ENCODE peak calls at places on chromosomes 11 and 22, in six cellular contexts. I is left ventricle myocardium inferior, R is uterus, K is PC-3, H is foreskin keratinocyte, F is right atrium auricular region. X is an unnamed sample.

GRCh38 chr11:65489706-65490310 is 9.0 kb upstream of the MALAT1 start:
- DNase-seq in F (no peak), H (no peak), I (no peak), R (peak), K (no peak), X (no peak)

GRCh38 chr11:75268626-75269366 is 28.2 kb downstream of the TPBGL start:
- DNase-seq in I (no peak), H (no peak), R (no peak), K (no peak), F (no peak), X (no peak)

GRCh38 chr11:63277345-63277943 is 34.0 kb upstream of the SLC22A25 start:
- DNase-seq in R (no peak), F (no peak), I (no peak), K (peak), H (no peak), X (no peak)

GRCh38 chr22:49426098-49426497 is 401.6 kb downstream of the BRD1 start:
- DNase-seq in H (no peak), K (no peak), I (no peak), R (no peak), F (no peak), X (no peak)

GRCh38 chr11:118320515-118320914 is 16.0 kb downstream of the CD3E start:
- DNase-seq in R (no peak), F (no peak), H (no peak), I (no peak), K (no peak), X (no peak)

GRCh38 chr22:48425091-48425506 is 1402.6 kb downstream of the BRD1 start:
- DNase-seq in K (no peak), R (no peak), I (no peak), F (no peak), H (no peak), X (no peak)

GRCh38 chr11:16606784-16607674 is 131.4 kb upstream of the C11orf58 start:
- DNase-seq in H (peak), R (no peak), K (no peak), I (peak), F (no peak), X (no peak)

GRCh38 chr22:32720924-32721323 is 80.6 kb upstream of the TIMP3 start:
- DNase-seq in H (no peak), F (no peak), R (peak), K (no peak), I (no peak), X (no peak)

DNA sequence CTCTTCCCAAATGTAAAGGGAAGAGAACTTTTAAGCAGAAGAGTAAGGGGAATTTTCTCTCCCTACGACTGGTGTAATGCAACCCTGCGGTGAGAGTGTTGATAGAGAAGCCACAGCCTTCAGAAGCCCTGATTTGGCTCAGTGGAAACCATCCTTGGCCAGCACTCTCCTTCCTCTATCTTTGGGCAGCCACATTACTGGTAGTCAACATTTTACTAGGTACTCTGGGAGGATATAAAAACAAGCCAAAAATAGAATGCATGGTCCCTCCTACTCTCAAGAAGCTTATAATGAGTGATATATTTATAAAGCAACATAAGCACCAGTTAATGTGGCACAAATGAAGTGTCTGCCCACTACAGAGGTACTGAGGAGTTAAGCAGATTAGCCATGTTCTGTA is 201.8 kb upstream of the NCAM1 start:
- DNase-seq in I (no peak), K (no peak), H (no peak), R (no peak), F (no peak), X (no peak)
- H3K27ac ChIP-seq in I (peak), K (no peak), H (no peak), R (no peak), F (peak), X (no peak)

GRCh38 chr11:19683141-19683805 is 29.4 kb upstream of the NAV2 start:
- DNase-seq in H (no peak), I (peak), R (no peak), K (no peak), F (peak), X (no peak)

GRCh38 chr11:19686234-19686633 is 26.4 kb upstream of the NAV2 start:
- DNase-seq in H (no peak), I (no peak), R (no peak), F (no peak), K (no peak), X (no peak)

GRCh38 chr11:19687372-19687771 is 25.3 kb upstream of the NAV2 start:
- DNase-seq in H (no peak), F (no peak), K (no peak), I (no peak), R (no peak), X (no peak)

GRCh38 chr11:19680824-19681368 is 31.7 kb upstream of the NAV2 start:
- DNase-seq in I (no peak), H (no peak), K (peak), R (no peak), F (no peak), X (no peak)

GRCh38 chr11:19683862-19684491 is 28.7 kb upstream of the NAV2 start:
- DNase-seq in R (no peak), K (no peak), I (no peak), F (no peak), H (no peak), X (no peak)
- TF ChIP-seq CTCF in R (no peak), K (no peak), I (no peak), F (no peak), H (no peak), X (no peak)

DNA sequence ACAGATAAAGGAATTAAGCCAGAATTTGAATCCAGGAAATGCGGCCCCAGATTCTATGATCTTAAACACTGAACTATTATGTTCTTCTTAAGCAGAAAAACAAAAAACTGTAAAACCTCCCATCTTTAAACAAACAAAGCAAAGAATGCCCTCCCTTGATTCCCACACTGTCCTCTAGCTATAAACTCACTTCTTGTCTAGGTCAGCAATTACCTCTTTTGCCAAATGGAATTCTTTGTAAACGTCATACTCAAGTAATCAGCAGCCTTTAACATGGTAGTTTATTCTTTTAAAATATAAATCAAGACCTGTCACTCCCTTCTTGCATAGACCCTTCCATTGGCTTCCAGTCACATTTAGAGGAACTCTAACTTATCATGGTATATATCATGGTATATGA is 958.9 kb upstream of the CNTN5 start:
- DNase-seq in H (no peak), F (no peak), I (no peak), R (no peak), K (no peak), X (no peak)
- H3K27ac ChIP-seq in H (no peak), F (no peak), I (no peak), R (no peak), K (no peak), X (no peak)

DNA sequence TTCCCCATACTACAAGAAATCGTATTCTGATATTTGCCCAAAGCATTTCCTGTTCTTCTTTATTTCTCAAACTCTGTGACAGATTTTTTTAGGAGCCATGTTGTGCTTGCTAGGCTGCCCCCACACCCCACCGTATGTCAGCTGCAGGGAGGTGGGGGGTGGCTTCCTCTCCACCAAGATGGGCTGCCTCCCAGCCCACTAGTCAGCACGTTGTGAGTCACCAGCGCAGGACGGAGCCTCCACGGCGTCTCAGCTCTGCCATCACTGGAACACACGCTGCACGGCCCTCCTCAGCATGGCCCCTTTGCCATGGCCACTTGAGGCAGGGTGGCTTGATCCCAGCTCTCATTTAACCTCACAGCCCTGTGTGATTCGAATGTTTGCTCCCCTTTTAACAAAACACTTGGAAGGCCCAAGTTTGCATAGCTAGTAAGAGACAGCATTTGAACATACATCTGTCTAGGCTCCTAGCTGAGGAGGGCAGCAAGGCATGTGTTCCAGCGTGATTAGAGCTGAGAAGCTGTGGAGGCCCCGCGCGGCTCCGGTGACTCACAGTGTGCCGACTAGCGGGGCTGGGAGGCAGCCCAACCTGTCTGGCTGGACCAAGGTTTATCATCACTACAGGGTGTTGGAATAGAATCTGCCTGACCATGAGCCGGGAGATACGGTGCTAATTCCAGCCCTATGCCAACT is 180.7 kb upstream of the NCAM1 start:
- DNase-seq in K (peak), H (no peak), F (peak), I (peak), R (peak), X (peak)
- TF ChIP-seq CTCF in K (no peak), H (peak), F (no peak), I (peak), R (no peak), X (no peak)

DNA sequence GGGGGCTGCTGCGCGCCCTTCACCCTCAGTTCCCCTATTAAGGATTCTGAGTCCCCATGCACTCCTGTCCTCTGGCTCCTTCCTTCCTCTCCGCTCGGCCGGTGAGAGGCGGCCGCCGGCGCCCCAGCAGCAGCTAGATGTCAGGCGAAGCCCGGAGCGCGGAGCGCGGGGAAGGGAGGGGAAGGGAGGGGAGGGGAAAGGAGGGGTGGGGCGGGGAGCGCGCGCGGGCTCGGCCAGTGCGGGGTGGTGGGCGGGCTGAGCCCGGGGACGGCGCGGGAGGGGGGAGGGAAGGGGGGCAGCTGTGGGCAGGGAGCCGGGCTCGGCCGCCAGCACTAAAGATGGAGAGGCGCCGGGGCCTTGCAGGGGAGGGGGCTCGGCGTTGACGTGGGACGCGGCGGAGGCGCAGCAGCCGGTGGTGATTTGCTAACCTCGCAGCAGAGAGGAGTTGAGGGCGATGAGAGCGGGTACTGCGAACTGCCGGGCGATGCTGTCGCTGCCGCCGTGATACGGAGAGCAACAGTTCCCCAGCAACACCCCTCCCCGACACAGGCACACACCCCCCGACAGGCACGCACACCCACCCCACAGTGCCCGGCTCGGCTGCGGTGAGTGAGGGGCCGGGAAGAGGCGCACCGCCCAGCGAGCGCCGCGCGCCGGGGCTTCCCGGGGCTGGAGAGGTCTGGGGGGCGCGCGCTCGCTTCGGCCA is at the start of gene ZBTB16:
- DNase-seq in F (peak), H (no peak), I (peak), R (peak), K (no peak), X (peak)
- H3K27ac ChIP-seq in F (peak), H (no peak), I (peak), R (peak), K (no peak), X (peak)

GRCh38 chr11:72421351-72421750 is 13.0 kb downstream of the CLPB start:
- DNase-seq in I (no peak), R (no peak), H (no peak), F (no peak), K (peak), X (peak)
- TF ChIP-seq CTCF in I (no peak), R (no peak), H (no peak), F (no peak), K (no peak), X (no peak)

X was measured in RWPE1.